ENCODE peak calls at places on chromosomes 7 and 10, in seven cellular contexts. U is epithelial cell of esophagus, K is IMR-90, Q is NB4, W is GM12865, C is mesothelial cell of epicardium, V is A549. X is an unnamed sample.

GRCh38 chr7:151060416-151061234 is 1.2 kb downstream of the SLC4A2 start:
- DNase-seq in W (no peak), K (no peak), C (no peak), V (peak), U (peak), Q (peak), X (no peak)

GRCh38 chr10:92914478-92915066 is 66.3 kb downstream of the EXOC6 start:
- DNase-seq in Q (peak), K (peak), C (peak), U (peak), V (peak), W (peak), X (no peak)

GRCh38 chr10:82463165-82463564 is 588.2 kb downstream of the NRG3 start:
- DNase-seq in K (no peak), W (no peak), Q (no peak), U (no peak), V (no peak), C (no peak), X (no peak)

GRCh38 chr10:118470470-118470869 is 125.0 kb downstream of the PRLHR start:
- DNase-seq in U (peak), C (no peak), K (no peak), Q (no peak), V (no peak), W (no peak), X (no peak)

GRCh38 chr10:49738616-49739360 is 23.3 kb downstream of the OGDHL start:
- DNase-seq in W (no peak), C (no peak), U (no peak), Q (no peak), V (no peak), K (no peak), X (no peak)

GRCh38 chr10:122392835-122393234 is 18.3 kb downstream of the PLEKHA1 start:
- DNase-seq in U (no peak), Q (no peak), W (no peak), C (no peak), K (no peak), V (no peak), X (no peak)

GRCh38 chr7:92875719-92876118 is 39.3 kb upstream of the CDK6 start:
- DNase-seq in W (no peak), C (no peak), Q (no peak), U (peak), V (no peak), K (peak), X (no peak)

GRCh38 chr7:123244768-123245167 is 45.0 kb upstream of the SLC13A1 start:
- DNase-seq in U (no peak), V (no peak), C (no peak), W (no peak), K (no peak), Q (no peak), X (no peak)

GRCh38 chr10:110512461-110513187 is 14.9 kb downstream of the DUSP5 start:
- DNase-seq in C (no peak), V (peak), U (peak), W (no peak), Q (peak), K (peak), X (no peak)

GRCh38 chr7:76426246-76426645 is 1.5 kb downstream of the ZP3 start:
- DNase-seq in Q (no peak), C (no peak), W (no peak), K (no peak), V (no peak), U (no peak), X (no peak)

GRCh38 chr10:119666709-119667004 is 15.5 kb downstream of the BAG3 start:
- DNase-seq in U (no peak), C (no peak), V (no peak), K (no peak), W (no peak), Q (no peak), X (no peak)

GRCh38 chr7:26091933-26092332 is 60.1 kb upstream of the NFE2L3 start:
- DNase-seq in V (peak), Q (peak), W (peak), C (no peak), K (peak), U (peak), X (no peak)
- TF ChIP-seq CTCF in V (no peak), Q (peak), W (peak), C (no peak), K (peak), U (peak), X (no peak)

DNA sequence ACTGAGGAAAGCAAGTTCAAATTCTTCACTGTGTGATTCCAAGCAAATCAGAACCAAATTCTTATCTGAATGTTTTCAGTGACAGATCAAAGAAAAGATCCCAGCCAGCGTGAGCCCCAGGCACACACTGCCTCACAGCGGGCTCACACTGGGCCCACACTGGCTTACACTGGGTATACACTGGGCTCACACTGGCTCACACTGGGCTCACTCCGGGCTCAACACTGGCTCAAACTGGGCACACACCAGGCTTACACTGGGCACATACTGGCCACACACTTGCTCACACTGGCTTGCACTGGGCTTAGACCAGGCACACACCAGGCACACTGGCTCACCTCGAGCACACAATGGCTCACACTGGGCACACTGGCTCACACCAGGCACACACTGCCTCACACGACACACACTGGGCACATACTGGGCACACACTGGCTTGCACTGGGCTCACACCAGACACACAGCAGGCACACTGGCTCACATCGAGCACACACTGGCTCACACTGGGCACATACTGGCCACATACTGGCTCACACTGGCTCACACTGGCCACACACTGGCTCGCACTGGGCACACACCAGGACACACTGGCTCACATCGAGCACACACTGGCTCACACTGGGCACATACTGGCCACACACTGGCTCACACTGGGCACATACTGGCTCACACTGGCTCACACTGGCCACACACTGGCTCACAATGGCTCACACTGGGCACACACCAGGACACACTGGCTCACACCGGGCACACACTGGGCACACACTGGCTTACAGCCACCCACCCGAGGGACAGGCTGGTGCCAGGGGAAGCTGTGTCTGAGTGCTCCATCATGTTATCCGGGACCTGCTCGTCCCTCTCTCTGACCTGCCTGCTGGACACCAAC is 156.3 kb downstream of the PTPRN2 start:
- DNase-seq in U (no peak), W (no peak), Q (no peak), C (no peak), V (peak), K (no peak), X (no peak)
- TF ChIP-seq CTCF in U (no peak), W (no peak), Q (no peak), C (no peak), V (no peak), K (no peak), X (no peak)

DNA sequence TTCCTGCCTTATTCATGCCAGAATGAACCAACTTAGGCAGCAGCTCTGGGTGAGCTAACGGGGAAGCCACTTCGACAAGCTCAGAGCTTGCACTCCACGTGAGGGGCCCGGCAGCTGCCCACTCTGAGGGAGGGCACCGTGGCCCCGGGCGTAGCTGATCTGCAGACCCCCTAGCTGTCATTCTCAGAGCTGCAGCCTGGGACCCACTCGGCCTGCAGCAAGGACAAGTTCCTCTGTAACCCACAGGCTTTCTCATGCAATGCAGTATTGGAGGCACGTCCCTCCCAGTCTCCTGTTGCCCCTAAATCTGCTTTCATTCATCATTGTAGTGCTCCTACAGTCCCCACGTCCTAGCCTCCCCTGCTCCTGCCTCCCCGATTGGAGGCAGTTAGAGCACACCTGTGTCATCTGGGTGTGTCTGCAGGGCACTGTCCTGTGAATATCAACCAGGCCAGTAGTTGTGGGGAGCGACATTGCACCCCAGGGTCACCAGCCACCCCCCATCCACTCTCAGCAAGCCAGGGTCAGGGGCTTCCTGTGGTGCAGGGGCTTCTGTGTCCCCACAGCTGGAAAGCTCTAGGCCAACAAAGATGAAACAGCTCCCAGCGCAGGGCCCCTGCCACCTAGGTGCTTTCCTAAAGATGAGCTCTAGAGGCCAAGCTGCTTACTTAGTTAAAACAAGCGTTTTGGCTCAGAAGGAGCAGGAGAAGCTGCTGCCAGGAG is 333.7 kb downstream of the ADARB2 start:
- DNase-seq in V (no peak), Q (peak), K (no peak), U (no peak), C (peak), W (no peak), X (no peak)
- TF ChIP-seq CTCF in V (no peak), Q (no peak), K (no peak), U (no peak), C (no peak), W (peak), X (no peak)

DNA sequence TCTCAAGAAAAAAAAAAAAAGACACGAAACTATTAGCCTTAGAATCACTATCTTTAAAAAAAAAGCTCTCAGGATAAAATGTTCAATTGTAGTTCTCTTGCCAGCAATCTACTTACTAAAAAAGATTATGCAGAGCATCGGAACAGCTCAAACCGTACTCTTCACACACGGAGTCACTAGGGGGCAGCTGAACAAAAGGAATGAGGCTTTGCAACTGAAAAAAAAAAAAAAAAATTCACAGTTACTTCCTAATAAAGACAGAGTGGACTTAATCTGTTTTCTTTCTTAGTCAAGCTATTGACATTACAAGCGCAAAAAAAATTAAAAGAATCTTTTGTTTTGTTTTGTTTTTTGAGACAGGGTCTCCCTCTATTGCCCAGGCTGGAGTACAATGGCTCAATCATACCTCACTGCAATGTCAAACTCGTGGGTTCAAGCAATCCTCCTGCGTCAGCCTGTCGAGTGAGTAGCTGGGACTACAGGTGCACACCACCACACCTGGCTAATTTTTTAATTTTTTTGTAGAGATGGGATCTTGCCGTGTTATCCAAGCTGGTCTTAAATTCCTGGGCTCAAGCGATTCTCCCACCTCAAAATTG is 11.5 kb downstream of the PMS2 start:
- DNase-seq in K (peak), U (peak), Q (peak), V (peak), W (peak), C (no peak), X (no peak)
- TF ChIP-seq CTCF in K (peak), U (peak), Q (peak), V (peak), W (peak), C (peak), X (peak)